ENCODE peak calls at places on chromosomes 2 and 18, in seven cellular contexts. X is mesendoderm, L is H9, Z is trophoblast cell, N is neuronal stem cell, Q is mesenchymal stem cell, B is H1. S is an unnamed sample.

GRCh38 chr2:38377501-38378258 is 607 bp upstream of the ATL2 start:
- DNase-seq in X (no peak), L (no peak), Z (peak; percentile 16), N (no peak), Q (peak; percentile 76), B (no peak), S (peak; percentile 75)

GRCh38 chr2:216644846-216645635 is 11.8 kb downstream of the IGFBP2 start:
- DNase-seq in X (peak; percentile 51), L (no peak), Z (no peak), N (no peak), Q (no peak), B (no peak), S (no peak)

GRCh38 chr2:194725169-194725568 is 931.9 kb upstream of the SLC39A10 start:
- DNase-seq in X (no peak), L (no peak), Z (no peak), N (no peak), Q (no peak), B (no peak), S (no peak)

GRCh38 chr18:11387880-11388279 is 221.5 kb upstream of the SLC35G4 start:
- DNase-seq in X (peak; percentile 53), L (peak; percentile 46), Z (no peak), N (no peak), Q (peak; percentile 61), B (no peak), S (peak; percentile 47)

GRCh38 chr2:32182667-32183066 is 17.0 kb downstream of the SLC30A6 start:
- DNase-seq in X (no peak), L (no peak), Z (no peak), N (no peak), Q (no peak), B (no peak), S (no peak)

GRCh38 chr18:77173274-77174030 is 40.9 kb upstream of the MBP start:
- DNase-seq in X (no peak), L (no peak), Z (no peak), N (no peak), Q (no peak), B (no peak), S (no peak)

GRCh38 chr2:25306767-25307368 is 34.9 kb downstream of the DNMT3A start:
- DNase-seq in X (no peak), L (no peak), Z (no peak), N (no peak), Q (no peak), B (no peak), S (no peak)

GRCh38 chr2:226440119-226440917 is 359.3 kb downstream of the IRS1 start:
- DNase-seq in X (no peak), L (no peak), Z (no peak), N (no peak), Q (no peak), B (no peak), S (peak; percentile 66)

GRCh38 chr2:64848363-64848762 is 140.8 kb upstream of the SLC1A4 start:
- DNase-seq in X (no peak), L (no peak), Z (no peak), N (no peak), Q (no peak), B (no peak), S (no peak)

GRCh38 chr2:110948027-110948687 is 172.6 kb upstream of the BCL2L11 start:
- DNase-seq in X (no peak), L (no peak), Z (no peak), N (no peak), Q (peak; percentile 18), B (no peak), S (no peak)

GRCh38 chr2:170943596-170943995 is 14.5 kb downstream of the GORASP2 start:
- DNase-seq in X (no peak), L (no peak), Z (peak; percentile 22), N (no peak), Q (no peak), B (no peak), S (no peak)

GRCh38 chr2:16311521-16312440 is 353.9 kb downstream of the CYRIA start:
- DNase-seq in X (no peak), L (no peak), Z (no peak), N (no peak), Q (no peak), B (no peak), S (no peak)

GRCh38 chr2:160377204-160377995 is 116.2 kb downstream of the RBMS1 start:
- DNase-seq in X (peak; percentile 57), L (no peak), Z (no peak), N (no peak), Q (no peak), B (no peak), S (peak; percentile 50)

GRCh38 chr2:98769784-98770183 is 38.9 kb upstream of the MGAT4A start:
- DNase-seq in X (no peak), L (no peak), Z (peak; percentile 80), N (no peak), Q (no peak), B (no peak), S (no peak)

GRCh38 chr2:175786705-175787104 is 215.4 kb downstream of the LNPK start:
- DNase-seq in X (no peak), L (no peak), Z (no peak), N (no peak), Q (no peak), B (no peak), S (no peak)

GRCh38 chr2:216519154-216519762 is 20.6 kb downstream of the RPL37A start:
- DNase-seq in X (peak; percentile 84), L (no peak), Z (peak; percentile 55), N (peak; percentile 64), Q (peak; percentile 83), B (no peak), S (peak; percentile 89)

GRCh38 chr2:38037757-38038615 is 38.0 kb downstream of the CYP1B1 start:
- DNase-seq in X (peak; percentile 70), L (peak; percentile 69), Z (peak; percentile 12), N (peak; percentile 41), Q (peak; percentile 52), B (no peak), S (peak; percentile 47)

GRCh38 chr18:12159446-12159845 is 65.8 kb downstream of the ANKRD62 start:
- DNase-seq in X (no peak), L (no peak), Z (peak; percentile 77), N (no peak), Q (peak; percentile 14), B (no peak), S (peak; percentile 7)

DNA sequence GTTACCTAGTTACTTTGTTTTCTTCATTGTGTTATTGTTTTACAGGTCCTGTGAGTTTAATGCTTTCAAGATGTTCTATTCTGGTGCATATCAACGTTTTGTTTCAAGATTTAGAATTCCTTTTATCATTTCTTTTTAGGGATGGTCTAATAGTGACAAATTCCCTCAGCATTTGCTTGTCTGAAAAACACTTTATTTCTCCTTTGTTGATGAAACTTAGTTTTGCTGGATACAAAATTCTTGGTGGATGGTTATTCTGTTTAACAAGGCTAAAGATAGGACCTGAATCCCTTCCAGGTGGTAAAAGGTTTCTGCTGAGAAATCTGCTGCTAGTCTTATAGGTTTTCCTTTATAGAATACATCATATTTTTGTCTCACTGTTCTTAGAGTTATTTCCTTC is 102.3 kb downstream of the RND3 start:
- DNase-seq in X (no peak), L (no peak), Z (no peak), N (no peak), Q (no peak), B (no peak), S (no peak)
- H3K23ac ChIP-seq in X (no peak overlapping the region), L (no peak overlapping the region), Z (no peak overlapping the region), N (no peak overlapping the region), Q (no peak overlapping the region), B (no peak overlapping the region), S (no peak overlapping the region)

GRCh38 chr2:69959425-69959824 is 2.0 kb downstream of the ASPRV1 start:
- DNase-seq in X (no peak), L (no peak), Z (no peak), N (no peak), Q (no peak), B (no peak), S (no peak)

GRCh38 chr2:69960821-69961220 is 610 bp downstream of the ASPRV1 start:
- DNase-seq in X (no peak), L (peak; percentile 6), Z (no peak), N (no peak), Q (no peak), B (no peak), S (no peak)

GRCh38 chr2:69956580-69956979 is 4.9 kb downstream of the ASPRV1 start:
- DNase-seq in X (no peak), L (no peak), Z (no peak), N (no peak), Q (no peak), B (no peak), S (no peak)

GRCh38 chr2:69957970-69958369 is 3.5 kb downstream of the ASPRV1 start:
- DNase-seq in X (no peak), L (peak; percentile 20), Z (no peak), N (no peak), Q (no peak), B (no peak), S (peak; percentile 60)

GRCh38 chr2:69958480-69958879 is 3.0 kb downstream of the ASPRV1 start:
- DNase-seq in X (no peak), L (peak; percentile 10), Z (no peak), N (no peak), Q (no peak), B (no peak), S (no peak)
- H3K4ac ChIP-seq in X (no peak overlapping the region), L (no peak overlapping the region), Z (no peak overlapping the region), N (no peak overlapping the region), Q (no peak overlapping the region), B (no peak overlapping the region), S (no peak overlapping the region)

GRCh38 chr2:102296449-102296848 is 14.9 kb upstream of the IL1RL1 start:
- DNase-seq in X (no peak), L (no peak), Z (no peak), N (no peak), Q (no peak), B (no peak), S (no peak)

GRCh38 chr2:102290594-102290993 is 20.8 kb upstream of the IL1RL1 start:
- DNase-seq in X (no peak), L (no peak), Z (no peak), N (no peak), Q (no peak), B (no peak), S (no peak)

GRCh38 chr2:102294802-102295489 is 16.4 kb upstream of the IL1RL1 start:
- DNase-seq in X (no peak), L (no peak), Z (no peak), N (no peak), Q (peak; percentile 78), B (no peak), S (peak; percentile 87)

GRCh38 chr2:102289129-102289528 is 22.2 kb upstream of the IL1RL1 start:
- DNase-seq in X (no peak), L (no peak), Z (peak; percentile 42), N (no peak), Q (no peak), B (no peak), S (peak; percentile 35)

GRCh38 chr2:102291221-102292075 is 19.9 kb upstream of the IL1RL1 start:
- DNase-seq in X (no peak), L (no peak), Z (peak; percentile 82), N (no peak), Q (no peak), B (no peak), S (no peak)
- H3K18ac ChIP-seq in X (no peak overlapping the region), L (no peak overlapping the region), Z (no peak overlapping the region), N (no peak overlapping the region), Q (no peak overlapping the region), B (no peak overlapping the region), S (no peak overlapping the region)

GRCh38 chr18:29616885-29617284 is 1425.7 kb downstream of the DSC3 start:
- DNase-seq in X (peak; percentile 5), L (no peak), Z (no peak), N (no peak), Q (no peak), B (no peak), S (no peak)
- H3K23ac ChIP-seq in X (no peak overlapping the region), L (no peak overlapping the region), Z (no peak overlapping the region), N (no peak overlapping the region), Q (no peak overlapping the region), B (no peak overlapping the region), S (no peak overlapping the region)

S was measured in IMR-90.